ENCODE peak calls at places on chromosomes 6 and 20, in nine cellular contexts. E, M, Y, U, L, V, K, Q and B are unnamed samples.
A peak's percentile ranks its signal among the peaks of the same experiment; 100 is the strongest.

GRCh38 chr20:44460795-44461141 is 14.9 kb upstream of the TTPAL start:
- DNase-seq in E (no peak), M (no peak), Y (no peak), U (peak; percentile 72), L (peak; percentile 21), V (no peak), K (peak; percentile 70), Q (no peak), B (peak; percentile 87)

GRCh38 chr6:491233-491632 is 99.7 kb downstream of the IRF4 start:
- DNase-seq in E (no peak), M (no peak), Y (no peak), U (no peak), L (no peak), V (no peak), K (no peak), Q (no peak), B (peak; percentile 16)

GRCh38 chr20:33162753-33163152 is 5.2 kb upstream of the BPIFA2 start:
- DNase-seq in E (no peak), M (peak; percentile 25), Y (no peak), U (no peak), L (no peak), V (no peak), K (no peak), Q (no peak), B (no peak)

GRCh38 chr6:42448906-42449659 is 2.6 kb downstream of the TRERF1 start:
- DNase-seq in E (no peak), M (no peak), Y (no peak), U (no peak), L (no peak), V (no peak), K (no peak), Q (no peak), B (no peak)

GRCh38 chr6:118580585-118581419 is 32.7 kb downstream of the PLN start:
- DNase-seq in E (peak; percentile 43), M (peak; percentile 78), Y (no peak), U (peak; percentile 91), L (peak; percentile 79), V (peak; percentile 81), K (peak; percentile 91), Q (no peak), B (peak; percentile 77)

GRCh38 chr20:50625986-50626677 is 65.2 kb downstream of the RIPOR3 start:
- DNase-seq in E (peak; percentile 58), M (peak; percentile 96), Y (peak; percentile 70), U (peak; percentile 56), L (peak; percentile 54), V (no peak), K (peak; percentile 68), Q (peak; percentile 75), B (peak; percentile 18)

GRCh38 chr6:39686980-39687379 is 38.2 kb downstream of the KIF6 start:
- DNase-seq in E (peak; percentile 13), M (no peak), Y (no peak), U (no peak), L (no peak), V (no peak), K (no peak), Q (no peak), B (no peak)

GRCh38 chr6:140364916-140365315 is 990.5 kb upstream of the CITED2 start:
- DNase-seq in E (no peak), M (no peak), Y (no peak), U (no peak), L (no peak), V (no peak), K (no peak), Q (no peak), B (no peak)

GRCh38 chr6:110233769-110234374 is 53.6 kb downstream of the CDC40 start:
- DNase-seq in E (no peak), M (no peak), Y (no peak), U (peak; percentile 30), L (peak; percentile 59), V (no peak), K (no peak), Q (no peak), B (peak; percentile 29)

GRCh38 chr6:166760288-166760687 is 133.2 kb upstream of the RPS6KA2 start:
- DNase-seq in E (no peak), M (no peak), Y (no peak), U (no peak), L (no peak), V (no peak), K (no peak), Q (no peak), B (no peak)

GRCh38 chr6:77620290-77620882 is 32.5 kb upstream of the MEI4 start:
- DNase-seq in E (no peak), M (peak; percentile 76), Y (no peak), U (peak; percentile 6), L (peak; percentile 7), V (no peak), K (peak; percentile 60), Q (no peak), B (peak; percentile 18)

GRCh38 chr6:124132256-124132655 is 328.6 kb downstream of the NKAIN2 start:
- DNase-seq in E (no peak), M (no peak), Y (no peak), U (no peak), L (peak; percentile 25), V (no peak), K (no peak), Q (no peak), B (no peak)

GRCh38 chr6:142013875-142014495 is 118.7 kb upstream of the GJE1 start:
- DNase-seq in E (no peak), M (no peak), Y (no peak), U (peak; percentile 23), L (peak; percentile 17), V (no peak), K (no peak), Q (no peak), B (no peak)

GRCh38 chr20:44033873-44034272 is 119.2 kb downstream of the TOX2 start:
- DNase-seq in E (no peak), M (no peak), Y (no peak), U (no peak), L (no peak), V (no peak), K (no peak), Q (no peak), B (no peak)

GRCh38 chr20:3471397-3472021 is 691 bp downstream of the ATRN start:
- DNase-seq in E (peak; percentile 11), M (no peak), Y (no peak), U (peak; percentile 18), L (peak; percentile 2), V (no peak), K (no peak), Q (no peak), B (no peak)

GRCh38 chr20:48779435-48779834 is 48.4 kb downstream of the PREX1 start:
- DNase-seq in E (no peak), M (no peak), Y (no peak), U (no peak), L (no peak), V (no peak), K (no peak), Q (no peak), B (no peak)

GRCh38 chr6:540490-540889 is 116.4 kb downstream of the HUS1B start:
- DNase-seq in E (no peak), M (no peak), Y (no peak), U (no peak), L (no peak), V (no peak), K (no peak), Q (no peak), B (no peak)

GRCh38 chr6:69086689-69087088 is 451.6 kb downstream of the ADGRB3 start:
- DNase-seq in E (no peak), M (no peak), Y (no peak), U (no peak), L (no peak), V (no peak), K (no peak), Q (no peak), B (no peak)

DNA sequence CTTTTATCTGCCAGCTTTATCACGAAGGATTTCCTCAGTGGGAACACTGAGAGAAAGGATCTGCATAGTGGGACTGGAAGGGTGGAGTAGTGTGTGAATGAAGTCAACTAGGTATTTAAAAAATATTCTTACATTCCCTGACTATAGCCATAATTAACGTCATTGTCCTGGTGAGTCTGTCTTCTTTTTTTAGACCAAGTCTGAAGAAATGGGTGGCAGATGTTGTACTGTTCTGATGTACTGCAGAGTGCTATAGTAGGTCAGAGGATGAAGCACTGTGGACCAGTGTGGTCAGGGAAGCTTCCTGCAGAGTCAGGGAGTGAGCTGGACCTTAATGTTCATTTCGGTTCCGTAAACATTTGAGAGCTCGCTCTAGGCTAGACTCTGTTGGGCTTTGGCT is 11.9 kb downstream of the TULP4 start:
- DNase-seq in E (no peak), M (no peak), Y (no peak), U (peak; percentile 53), L (peak; percentile 42), V (no peak), K (no peak), Q (no peak), B (no peak)
- H3K27ac ChIP-seq in E (no peak overlapping the region), M (no peak overlapping the region), Y (no peak overlapping the region), U (no peak overlapping the region), L (no peak overlapping the region), V (no peak overlapping the region), K (peak overlapping the region; percentile 84), Q (no peak overlapping the region), B (no peak overlapping the region)

DNA sequence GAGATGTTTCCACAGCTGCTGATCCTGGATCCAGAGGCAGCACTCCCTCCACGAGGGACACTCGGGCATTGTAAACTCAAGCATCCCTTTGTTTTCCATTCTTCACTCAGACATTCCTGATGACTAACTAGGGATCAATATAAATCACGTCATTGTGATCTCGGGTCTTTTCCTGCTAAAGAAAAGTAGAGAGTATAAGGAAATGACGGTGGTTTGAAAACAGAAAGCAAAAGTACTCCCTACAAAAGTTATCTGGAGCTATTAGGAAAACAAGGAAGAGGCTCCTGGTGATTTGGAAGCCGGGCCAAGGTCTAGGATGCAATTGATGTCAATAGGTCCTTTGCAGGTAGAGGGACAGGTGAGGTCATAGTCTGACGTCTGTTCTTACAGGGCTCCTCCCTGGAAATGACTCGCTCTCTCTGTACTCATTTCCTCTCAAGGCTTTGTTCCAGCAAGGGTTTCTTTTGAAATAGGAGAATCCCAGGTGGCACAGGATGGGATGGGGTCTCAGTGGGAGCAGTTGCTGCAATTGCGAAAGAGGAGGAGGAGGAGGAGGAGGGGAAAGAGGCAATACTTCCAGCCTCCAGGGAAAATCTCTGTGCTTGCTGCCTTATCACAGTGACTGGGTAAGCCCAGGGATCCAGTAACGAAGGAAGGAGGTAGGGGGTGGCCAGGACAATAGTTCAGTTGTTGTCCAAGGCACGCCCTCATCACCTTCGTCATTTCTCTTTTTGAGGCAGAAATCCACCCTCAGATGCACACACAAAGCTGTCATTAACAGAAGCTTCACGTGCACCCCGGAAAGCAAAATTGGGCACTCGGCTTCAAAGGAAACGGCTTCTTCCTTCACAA is 222.9 kb downstream of the LY86 start:
- DNase-seq in E (peak; percentile 55), M (peak; percentile 83), Y (no peak), U (peak; percentile 60), L (peak; percentile 91), V (peak; percentile 59), K (peak; percentile 85), Q (no peak), B (peak; percentile 99)
- H3K4me3 ChIP-seq in E (peak overlapping the region; percentile 9), M (peak overlapping the region; percentile 42), Y (peak overlapping the region; percentile 49), U (peak overlapping the region; percentile 59), L (no peak overlapping the region), V (peak overlapping the region; percentile 40), K (no peak overlapping the region), Q (peak overlapping the region; percentile 23), B (peak overlapping the region; percentile 33)

GRCh38 chr20:56953055-56953586 is 313.3 kb downstream of the BMP7 start:
- DNase-seq in E (no peak), M (no peak), Y (no peak), U (no peak), L (no peak), V (no peak), K (no peak), Q (no peak), B (no peak)
- H3K4me1 ChIP-seq in E (no peaks in the 10 kb centered on the region), M (no peaks in the 10 kb centered on the region), Y (no peaks in the 10 kb centered on the region), U (no peaks in the 10 kb centered on the region), L (peaks cover 12% of the 10 kb centered on the region), V (no peaks in the 10 kb centered on the region), K (peaks cover 10% of the 10 kb centered on the region), Q (no peaks in the 10 kb centered on the region), B (no peaks in the 10 kb centered on the region)

GRCh38 chr6:148501178-148501590 is 158.5 kb downstream of the SASH1 start:
- DNase-seq in E (peak; percentile 36), M (no peak), Y (no peak), U (peak; percentile 99), L (peak; percentile 96), V (peak; percentile 51), K (peak; percentile 51), Q (no peak), B (peak; percentile 25)
- H3K27ac ChIP-seq in E (peak overlapping the region; percentile 67), M (no peak overlapping the region), Y (peak overlapping the region; percentile 85), U (peak overlapping the region; percentile 99), L (peak overlapping the region; percentile 11), V (no peak overlapping the region), K (peak overlapping the region; percentile 58), Q (no peak overlapping the region), B (no peak overlapping the region)